ENCODE peak calls at places on chromosomes 11 and 22, in seven cellular contexts. I is IMR-90, G is neuronal stem cell, D is mesendoderm, X is H9, S is H1, F is mesenchymal stem cell. C is an unnamed sample.

GRCh38 chr11:86174101-86175046 is 70.2 kb upstream of the EED start:
- DNase-seq in D (no peak), S (no peak), G (no peak), X (no peak), I (peak), F (peak), C (peak)

GRCh38 chr22:37021710-37022482 is 2.4 kb downstream of the MPST start:
- DNase-seq in X (no peak), I (peak), D (no peak), S (no peak), G (peak), F (peak), C (no peak)

GRCh38 chr11:64887757-64888405 is 9.5 kb upstream of the EHD1 start:
- DNase-seq in X (peak), D (peak), G (peak), S (peak), F (peak), I (no peak), C (peak)

GRCh38 chr11:122642971-122643370 is 12.6 kb upstream of the UBASH3B start:
- DNase-seq in F (peak), S (no peak), I (peak), G (no peak), X (no peak), D (no peak), C (no peak)

GRCh38 chr11:60914620-60915249 is 777 bp downstream of the TMEM109 start:
- DNase-seq in I (peak), F (peak), G (no peak), X (peak), D (peak), S (no peak), C (peak)

GRCh38 chr22:30210235-30210831 is 36.2 kb downstream of the LIF start:
- DNase-seq in G (no peak), X (peak), D (peak), S (no peak), I (peak), F (peak), C (peak)

GRCh38 chr11:10326080-10326964 is 21.4 kb downstream of the ADM start:
- DNase-seq in G (no peak), I (no peak), S (no peak), D (no peak), F (no peak), X (no peak), C (no peak)

GRCh38 chr11:60127311-60127811 is 38.9 kb downstream of the MS4A2 start:
- DNase-seq in I (no peak), D (no peak), F (no peak), X (no peak), G (no peak), S (no peak), C (peak)

GRCh38 chr11:372809-373715 is 3.8 kb downstream of the B4GALNT4 start:
- DNase-seq in S (no peak), I (no peak), X (no peak), G (no peak), D (no peak), F (no peak), C (no peak)

GRCh38 chr11:111933872-111934271 is 3.3 kb upstream of the DIXDC1 start:
- DNase-seq in D (no peak), S (no peak), X (no peak), G (no peak), F (no peak), I (peak), C (no peak)

GRCh38 chr11:117670443-117670842 is 126.6 kb downstream of the DSCAML1 start:
- DNase-seq in X (no peak), I (no peak), D (no peak), F (no peak), G (peak), S (no peak), C (no peak)

GRCh38 chr11:17802491-17802890 is 67.9 kb downstream of the KCNC1 start:
- DNase-seq in X (no peak), S (no peak), F (no peak), G (no peak), I (no peak), D (no peak), C (no peak)

GRCh38 chr11:85643255-85643654 is 4.5 kb upstream of the TMEM126A start:
- DNase-seq in I (no peak), F (no peak), S (no peak), X (no peak), D (peak), G (no peak), C (no peak)

GRCh38 chr22:37163618-37164534 is 14.2 kb upstream of the IL2RB start:
- DNase-seq in S (no peak), D (no peak), X (no peak), I (no peak), G (no peak), F (no peak), C (no peak)

GRCh38 chr11:107743161-107743560 is 31.3 kb upstream of the SLN start:
- DNase-seq in G (no peak), X (no peak), I (no peak), S (no peak), D (no peak), F (no peak), C (no peak)

GRCh38 chr11:2586091-2586792 is 113.6 kb downstream of the KCNQ1OT1 start:
- DNase-seq in D (no peak), G (no peak), F (no peak), I (no peak), X (peak), S (no peak), C (no peak)

GRCh38 chr22:24134090-24134846 is 47.0 kb upstream of the SUSD2 start:
- DNase-seq in I (no peak), D (peak), X (no peak), G (peak), S (no peak), F (no peak), C (no peak)

GRCh38 chr11:123211134-123211879 is 16.3 kb upstream of the CLMP start:
- DNase-seq in X (no peak), S (no peak), D (peak), G (no peak), F (no peak), I (no peak), C (no peak)

GRCh38 chr22:49768511-49768910 is 59.2 kb downstream of the BRD1 start:
- DNase-seq in F (no peak), D (no peak), G (no peak), I (no peak), S (no peak), X (no peak), C (no peak)

GRCh38 chr11:14065692-14066091 is 103.2 kb downstream of the SPON1 start:
- DNase-seq in I (no peak), X (no peak), D (no peak), F (no peak), S (no peak), G (no peak), C (no peak)

GRCh38 chr11:32374261-32374711 is 61.1 kb downstream of the WT1 start:
- DNase-seq in I (peak), D (peak), S (peak), G (peak), X (peak), F (peak), C (peak)

GRCh38 chr11:36041988-36042606 is 98.2 kb downstream of the LDLRAD3 start:
- DNase-seq in G (no peak), F (no peak), S (no peak), I (no peak), X (no peak), D (no peak), C (peak)

GRCh38 chr11:1926156-1927031 is 6.9 kb downstream of the TNNT3 start:
- DNase-seq in I (no peak), G (no peak), S (no peak), F (no peak), X (no peak), D (no peak), C (no peak)

GRCh38 chr11:95883381-95883780 is 40.5 kb downstream of the MTMR2 start:
- DNase-seq in F (no peak), X (no peak), S (no peak), I (no peak), G (no peak), D (no peak), C (no peak)

GRCh38 chr11:68038718-68039525 is at the start of gene TCIRG1:
- DNase-seq in G (peak), I (peak), D (peak), X (peak), S (peak), F (peak), C (peak)

GRCh38 chr11:17598700-17599459 is 51.8 kb downstream of the OTOG start:
- DNase-seq in G (peak), X (peak), F (peak), D (peak), I (peak), S (peak), C (peak)

GRCh38 chr11:79076526-79077115 is 364.2 kb downstream of the TENM4 start:
- DNase-seq in X (no peak), I (no peak), S (no peak), F (peak), D (peak), G (no peak), C (peak)

GRCh38 chr11:44199298-44199697 is 103.8 kb downstream of the EXT2 start:
- DNase-seq in G (no peak), F (no peak), S (no peak), I (no peak), D (no peak), X (peak), C (no peak)

GRCh38 chr11:30635401-30635989 is 49.3 kb upstream of the MPPED2 start:
- DNase-seq in F (no peak), G (peak), D (peak), I (peak), X (peak), S (peak), C (no peak)

GRCh38 chr11:116109228-116109627 is 605.0 kb upstream of the CADM1 start:
- DNase-seq in I (peak), S (no peak), D (no peak), X (peak), F (peak), G (no peak), C (peak)

GRCh38 chr11:7593476-7593875 is 79.7 kb downstream of the PPFIBP2 start:
- DNase-seq in F (no peak), X (no peak), D (no peak), G (no peak), I (no peak), S (no peak), C (no peak)

GRCh38 chr11:67640021-67640757 is 626 bp upstream of the TBX10 start:
- DNase-seq in I (peak), X (peak), S (no peak), D (peak), G (no peak), F (peak), C (peak)

GRCh38 chr11:108154591-108154990 is 33.2 kb downstream of the ACAT1 start:
- DNase-seq in G (no peak), F (no peak), D (no peak), I (no peak), S (no peak), X (no peak), C (no peak)

GRCh38 chr11:75399344-75400109 is at the start of gene RPS3:
- DNase-seq in I (peak), F (peak), G (peak), X (peak), D (peak), S (peak), C (peak)
- H3K18ac ChIP-seq in I (no peak), F (peak), G (peak), X (peak), D (peak), S (peak), C (peak)

DNA sequence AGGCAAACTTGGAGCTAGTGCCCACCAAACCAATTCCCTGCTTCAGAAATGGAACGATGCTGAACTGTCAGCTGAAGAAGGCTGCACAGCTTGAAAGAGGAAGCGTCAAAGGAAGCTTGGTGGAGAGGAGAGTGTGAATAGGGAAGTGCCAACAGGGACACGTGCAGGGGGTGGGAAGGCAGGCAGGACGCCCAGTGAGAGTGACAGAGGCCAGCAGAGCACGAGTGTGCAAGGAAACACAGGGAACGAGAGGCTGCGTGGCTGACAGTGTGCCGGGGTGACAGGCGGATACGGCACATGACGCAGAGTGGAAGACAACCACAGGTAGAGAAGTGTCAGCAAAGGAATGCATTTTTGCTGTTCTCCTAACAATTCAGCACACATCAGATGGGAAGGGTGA is 196.4 kb downstream of the LARGE1 start:
- DNase-seq in X (no peak), D (no peak), S (no peak), I (no peak), G (no peak), F (no peak), C (no peak)
- H3K18ac ChIP-seq in X (no peak), D (no peak), S (no peak), I (no peak), G (peak), F (no peak), C (no peak)

GRCh38 chr11:27205269-27205668 is 157.7 kb downstream of the CCDC34 start:
- DNase-seq in S (no peak), X (no peak), G (no peak), D (no peak), F (peak), I (no peak), C (no peak)

GRCh38 chr11:27204527-27204926 is 158.5 kb downstream of the CCDC34 start:
- DNase-seq in D (no peak), S (no peak), X (peak), I (no peak), G (no peak), F (no peak), C (peak)

GRCh38 chr11:27203077-27203476 is 159.9 kb downstream of the CCDC34 start:
- DNase-seq in I (no peak), S (no peak), X (no peak), F (no peak), G (no peak), D (peak), C (peak)

GRCh38 chr11:27200779-27201453 is 160.3 kb downstream of the BBOX1 start:
- DNase-seq in X (no peak), S (no peak), F (no peak), D (no peak), I (no peak), G (no peak), C (no peak)

GRCh38 chr11:27201454-27202302 is 161.1 kb downstream of the BBOX1 start:
- DNase-seq in F (peak), D (no peak), G (no peak), X (no peak), S (no peak), I (peak), C (no peak)
- H3K18ac ChIP-seq in F (no peak), D (no peak), G (no peak), X (no peak), S (no peak), I (no peak), C (no peak)

GRCh38 chr22:19253143-19253542 is 38.4 kb downstream of the CLTCL1 start:
- DNase-seq in I (no peak), S (no peak), D (no peak), G (no peak), X (no peak), F (no peak), C (no peak)
- H3K18ac ChIP-seq in I (no peak), S (no peak), D (no peak), G (no peak), X (no peak), F (no peak), C (no peak)

GRCh38 chr11:110090466-110091026 is 2.6 kb upstream of the ZC3H12C start:
- DNase-seq in S (no peak), G (no peak), I (no peak), X (no peak), D (no peak), F (no peak), C (no peak)
- H3K18ac ChIP-seq in S (no peak), G (no peak), I (no peak), X (no peak), D (no peak), F (no peak), C (no peak)

DNA sequence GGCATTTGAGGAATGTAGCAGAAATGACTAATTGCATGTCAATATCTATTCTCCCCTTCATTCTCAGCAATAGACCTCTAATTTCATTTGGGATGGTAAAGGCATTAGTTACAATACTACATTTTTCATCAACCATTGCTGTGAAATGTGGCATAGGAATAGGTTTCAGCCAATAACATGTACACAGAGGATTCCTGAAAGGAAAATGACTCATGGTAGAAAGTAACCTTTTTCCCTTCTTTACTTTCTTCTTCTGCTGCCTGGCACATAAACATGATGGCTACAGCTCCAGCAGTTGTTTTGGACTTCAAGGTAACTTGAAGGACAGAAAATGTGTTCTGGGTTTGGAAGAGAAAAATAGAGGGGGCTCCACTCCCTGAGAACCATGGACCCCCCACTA is 231.8 kb upstream of the CTSC start:
- DNase-seq in S (no peak), F (no peak), G (no peak), I (peak), D (no peak), X (no peak), C (no peak)
- H3K18ac ChIP-seq in S (no peak), F (no peak), G (no peak), I (no peak), D (no peak), X (no peak), C (no peak)

GRCh38 chr22:32618461-32619140 is 144.0 kb downstream of the FBXO7 start:
- DNase-seq in I (no peak), F (no peak), S (no peak), G (no peak), X (no peak), D (no peak), C (no peak)
- H3K18ac ChIP-seq in I (peak), F (no peak), S (no peak), G (no peak), X (no peak), D (no peak), C (no peak)

DNA sequence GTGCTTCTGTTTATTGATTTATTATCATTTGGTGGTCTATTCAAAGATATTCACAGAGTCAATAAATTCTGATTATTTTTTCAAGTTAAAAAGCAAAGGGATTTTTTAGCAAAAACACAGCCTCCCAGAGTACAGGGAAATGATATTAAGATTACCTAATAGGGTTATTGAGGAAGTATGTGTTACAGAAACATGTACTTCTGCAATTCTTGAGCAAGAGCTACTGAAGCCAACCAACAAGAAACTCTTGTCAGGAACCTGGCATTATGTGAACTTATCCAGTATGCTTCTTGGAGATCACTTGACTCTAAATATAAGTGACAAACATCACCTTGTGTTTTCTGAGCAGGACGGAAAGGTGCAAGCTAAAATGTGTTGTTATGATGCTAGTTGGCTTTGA is 42.0 kb upstream of the CARD18 start:
- DNase-seq in X (no peak), D (no peak), G (no peak), I (peak), S (no peak), F (peak), C (peak)
- H3K18ac ChIP-seq in X (no peak), D (no peak), G (no peak), I (peak), S (no peak), F (no peak), C (no peak)

GRCh38 chr11:75099635-75100034 is 3.0 kb upstream of the OR2AT4 start:
- DNase-seq in S (no peak), D (no peak), F (no peak), X (no peak), G (no peak), I (no peak), C (no peak)
- H3K18ac ChIP-seq in S (no peak), D (no peak), F (no peak), X (no peak), G (no peak), I (no peak), C (no peak)

C was measured in trophoblast cell.